ENCODE peak calls at places on chromosomes 7 and 10, in seven cellular contexts. B, F, E, M, O, R and N are unnamed samples.

GRCh38 chr10:60955957-60956425 is 12.0 kb upstream of the RHOBTB1 start:
- DNase-seq in B (no peak), F (no peak), E (peak; percentile 22), M (no peak), O (peak; percentile 12), R (no peak), N (peak; percentile 59)

GRCh38 chr7:2266911-2267310 is 24.9 kb downstream of the NUDT1 start:
- DNase-seq in B (no peak), F (no peak), E (no peak), M (no peak), O (no peak), R (no peak), N (peak; percentile 83)

GRCh38 chr10:50937230-50937907 is 51.9 kb upstream of the A1CF start:
- DNase-seq in B (no peak), F (no peak), E (peak; percentile 41), M (no peak), O (peak; percentile 69), R (no peak), N (peak; percentile 6)

GRCh38 chr7:101285171-101285570 is 36.4 kb downstream of the IFT22 start:
- DNase-seq in B (no peak), F (no peak), E (no peak), M (no peak), O (no peak), R (no peak), N (no peak)

GRCh38 chr10:52779541-52780390 is 7.2 kb upstream of the MBL2 start:
- DNase-seq in B (peak; percentile 21), F (peak; percentile 85), E (peak; percentile 53), M (peak; percentile 2), O (peak; percentile 48), R (no peak), N (peak; percentile 36)

GRCh38 chr7:102075126-102075525 is 211.5 kb upstream of the SH2B2 start:
- DNase-seq in B (no peak), F (peak; percentile 67), E (no peak), M (no peak), O (no peak), R (no peak), N (no peak)

GRCh38 chr10:119189811-119190282 is 11.2 kb upstream of the PRDX3 start:
- DNase-seq in B (no peak), F (peak; percentile 1), E (no peak), M (no peak), O (no peak), R (no peak), N (peak; percentile 87)

GRCh38 chr10:86400705-86401587 is 34.4 kb upstream of the GRID1 start:
- DNase-seq in B (peak; percentile 36), F (peak; percentile 90), E (peak; percentile 24), M (peak; percentile 48), O (peak; percentile 67), R (peak; percentile 58), N (peak; percentile 42)